ENCODE peak calls at places on chromosomes 13 and 19, in seven cellular contexts. One of them, this sample, is unnamed.

GRCh38 chr13:45833663-45834062 is 17.9 kb downstream of the SIAH3 start:
- DNase-seq in NCI-H1105: no peak
- DNase-seq in NCI-H345: no peak
- DNase-seq in ovary: no peak
- DNase-seq in stimulated activated CD8-positive, alpha-beta memory T cell treated with anti-CD3 and anti-CD28 coated beads, Interleukin-4, amount 100 ng/mL, for 4 hours: no peak
- DNase-seq in NCI-H2081: no peak
- DNase-seq in anterior cingulate cortex: no peak
- DNase-seq in this sample: peak

GRCh38 chr19:23436944-23437343 is 41.7 kb upstream of the ZNF91 start:
- DNase-seq in NCI-H1105: no peak
- DNase-seq in stimulated activated CD8-positive, alpha-beta memory T cell treated with anti-CD3 and anti-CD28 coated beads, Interleukin-4, amount 100 ng/mL, for 4 hours: no peak
- DNase-seq in NCI-H345: no peak
- DNase-seq in NCI-H2081: no peak
- DNase-seq in ovary: no peak
- DNase-seq in anterior cingulate cortex: no peak
- DNase-seq in this sample: no peak

GRCh38 chr19:17391371-17392151 is 2.4 kb downstream of the CCDC194 start:
- DNase-seq in NCI-H1105: no peak
- DNase-seq in anterior cingulate cortex: no peak
- DNase-seq in ovary: no peak
- DNase-seq in NCI-H2081: no peak
- DNase-seq in NCI-H345: no peak
- DNase-seq in stimulated activated CD8-positive, alpha-beta memory T cell treated with anti-CD3 and anti-CD28 coated beads, Interleukin-4, amount 100 ng/mL, for 4 hours: no peak
- DNase-seq in this sample: peak

GRCh38 chr13:51681037-51681678 is 96.9 kb downstream of the WDFY2 start:
- DNase-seq in NCI-H1105: no peak
- DNase-seq in NCI-H2081: no peak
- DNase-seq in ovary: no peak
- DNase-seq in stimulated activated CD8-positive, alpha-beta memory T cell treated with anti-CD3 and anti-CD28 coated beads, Interleukin-4, amount 100 ng/mL, for 4 hours: no peak
- DNase-seq in anterior cingulate cortex: no peak
- DNase-seq in NCI-H345: no peak
- DNase-seq in this sample: no peak

GRCh38 chr13:74067818-74068217 is 66.4 kb downstream of the KLF12 start:
- DNase-seq in NCI-H2081: no peak
- DNase-seq in NCI-H345: no peak
- DNase-seq in stimulated activated CD8-positive, alpha-beta memory T cell treated with anti-CD3 and anti-CD28 coated beads, Interleukin-4, amount 100 ng/mL, for 4 hours: no peak
- DNase-seq in ovary: no peak
- DNase-seq in NCI-H1105: no peak
- DNase-seq in anterior cingulate cortex: no peak
- DNase-seq in this sample: no peak

GRCh38 chr19:3178377-3178972 is at the start of gene S1PR4:
- DNase-seq in anterior cingulate cortex: no peak
- DNase-seq in ovary: no peak
- DNase-seq in NCI-H345: no peak
- DNase-seq in NCI-H1105: no peak
- DNase-seq in stimulated activated CD8-positive, alpha-beta memory T cell treated with anti-CD3 and anti-CD28 coated beads, Interleukin-4, amount 100 ng/mL, for 4 hours: no peak
- DNase-seq in NCI-H2081: no peak
- DNase-seq in this sample: no peak

GRCh38 chr19:32012886-32013635 is 332.3 kb upstream of the ZNF507 start:
- DNase-seq in anterior cingulate cortex: no peak
- DNase-seq in NCI-H1105: no peak
- DNase-seq in stimulated activated CD8-positive, alpha-beta memory T cell treated with anti-CD3 and anti-CD28 coated beads, Interleukin-4, amount 100 ng/mL, for 4 hours: no peak
- DNase-seq in ovary: no peak
- DNase-seq in NCI-H345: no peak
- DNase-seq in NCI-H2081: no peak
- DNase-seq in this sample: no peak

GRCh38 chr19:3692141-3693029 is 7.9 kb downstream of the PIP5K1C start:
- DNase-seq in anterior cingulate cortex: no peak
- DNase-seq in ovary: no peak
- DNase-seq in NCI-H345: no peak
- DNase-seq in stimulated activated CD8-positive, alpha-beta memory T cell treated with anti-CD3 and anti-CD28 coated beads, Interleukin-4, amount 100 ng/mL, for 4 hours: peak
- DNase-seq in NCI-H2081: no peak
- DNase-seq in NCI-H1105: no peak
- DNase-seq in this sample: no peak

GRCh38 chr19:3095375-3096191 is 1.4 kb downstream of the GNA11 start:
- DNase-seq in anterior cingulate cortex: no peak
- DNase-seq in stimulated activated CD8-positive, alpha-beta memory T cell treated with anti-CD3 and anti-CD28 coated beads, Interleukin-4, amount 100 ng/mL, for 4 hours: no peak
- DNase-seq in ovary: no peak
- DNase-seq in NCI-H2081: no peak
- DNase-seq in NCI-H345: no peak
- DNase-seq in NCI-H1105: peak
- DNase-seq in this sample: no peak

GRCh38 chr13:46345400-46345799 is 41.7 kb downstream of the RUBCNL start:
- DNase-seq in anterior cingulate cortex: no peak
- DNase-seq in ovary: no peak
- DNase-seq in NCI-H1105: no peak
- DNase-seq in NCI-H2081: no peak
- DNase-seq in stimulated activated CD8-positive, alpha-beta memory T cell treated with anti-CD3 and anti-CD28 coated beads, Interleukin-4, amount 100 ng/mL, for 4 hours: no peak
- DNase-seq in NCI-H345: no peak
- DNase-seq in this sample: no peak

GRCh38 chr19:1161716-1162115 is 12.4 kb downstream of the SBNO2 start:
- DNase-seq in stimulated activated CD8-positive, alpha-beta memory T cell treated with anti-CD3 and anti-CD28 coated beads, Interleukin-4, amount 100 ng/mL, for 4 hours: no peak
- DNase-seq in anterior cingulate cortex: no peak
- DNase-seq in NCI-H1105: no peak
- DNase-seq in NCI-H345: peak
- DNase-seq in NCI-H2081: no peak
- DNase-seq in ovary: no peak
- DNase-seq in this sample: no peak

GRCh38 chr19:54464624-54465266 is 1.2 kb upstream of the LENG9 start:
- DNase-seq in NCI-H345: peak
- DNase-seq in NCI-H1105: peak
- DNase-seq in anterior cingulate cortex: peak
- DNase-seq in stimulated activated CD8-positive, alpha-beta memory T cell treated with anti-CD3 and anti-CD28 coated beads, Interleukin-4, amount 100 ng/mL, for 4 hours: no peak
- DNase-seq in NCI-H2081: peak
- DNase-seq in ovary: peak
- DNase-seq in this sample: peak

GRCh38 chr13:112583592-112584277 is 4.2 kb downstream of the TUBGCP3 start:
- DNase-seq in ovary: no peak
- DNase-seq in NCI-H345: no peak
- DNase-seq in anterior cingulate cortex: no peak
- DNase-seq in stimulated activated CD8-positive, alpha-beta memory T cell treated with anti-CD3 and anti-CD28 coated beads, Interleukin-4, amount 100 ng/mL, for 4 hours: no peak
- DNase-seq in NCI-H1105: no peak
- DNase-seq in NCI-H2081: no peak
- DNase-seq in this sample: peak

GRCh38 chr19:11581740-11582139 is 4.3 kb upstream of the ACP5 start:
- DNase-seq in NCI-H1105: no peak
- DNase-seq in NCI-H2081: no peak
- DNase-seq in stimulated activated CD8-positive, alpha-beta memory T cell treated with anti-CD3 and anti-CD28 coated beads, Interleukin-4, amount 100 ng/mL, for 4 hours: no peak
- DNase-seq in anterior cingulate cortex: no peak
- DNase-seq in ovary: no peak
- DNase-seq in NCI-H345: no peak
- DNase-seq in this sample: no peak

GRCh38 chr13:51793570-51794273 is 10.2 kb downstream of the DHRS12 start:
- DNase-seq in NCI-H2081: no peak
- DNase-seq in anterior cingulate cortex: no peak
- DNase-seq in ovary: no peak
- DNase-seq in NCI-H1105: no peak
- DNase-seq in stimulated activated CD8-positive, alpha-beta memory T cell treated with anti-CD3 and anti-CD28 coated beads, Interleukin-4, amount 100 ng/mL, for 4 hours: no peak
- DNase-seq in NCI-H345: no peak
- DNase-seq in this sample: no peak

GRCh38 chr19:53521373-53522202 is 16.4 kb upstream of the ZNF331 start:
- DNase-seq in anterior cingulate cortex: no peak
- DNase-seq in ovary: no peak
- DNase-seq in NCI-H2081: no peak
- DNase-seq in stimulated activated CD8-positive, alpha-beta memory T cell treated with anti-CD3 and anti-CD28 coated beads, Interleukin-4, amount 100 ng/mL, for 4 hours: no peak
- DNase-seq in NCI-H1105: no peak
- DNase-seq in NCI-H345: no peak
- DNase-seq in this sample: no peak

GRCh38 chr13:84745051-84745551 is 862.8 kb upstream of the SLITRK1 start:
- DNase-seq in NCI-H2081: no peak
- DNase-seq in ovary: no peak
- DNase-seq in NCI-H345: no peak
- DNase-seq in stimulated activated CD8-positive, alpha-beta memory T cell treated with anti-CD3 and anti-CD28 coated beads, Interleukin-4, amount 100 ng/mL, for 4 hours: no peak
- DNase-seq in NCI-H1105: no peak
- DNase-seq in anterior cingulate cortex: no peak
- DNase-seq in this sample: no peak

GRCh38 chr13:42652642-42653415 is 78.9 kb downstream of the TNFSF11 start:
- DNase-seq in NCI-H345: no peak
- DNase-seq in NCI-H1105: no peak
- DNase-seq in ovary: no peak
- DNase-seq in stimulated activated CD8-positive, alpha-beta memory T cell treated with anti-CD3 and anti-CD28 coated beads, Interleukin-4, amount 100 ng/mL, for 4 hours: no peak
- DNase-seq in anterior cingulate cortex: no peak
- DNase-seq in NCI-H2081: no peak
- DNase-seq in this sample: no peak

GRCh38 chr13:96968027-96968426 is 26.2 kb downstream of the OXGR1 start:
- DNase-seq in stimulated activated CD8-positive, alpha-beta memory T cell treated with anti-CD3 and anti-CD28 coated beads, Interleukin-4, amount 100 ng/mL, for 4 hours: no peak
- DNase-seq in anterior cingulate cortex: no peak
- DNase-seq in NCI-H1105: no peak
- DNase-seq in NCI-H2081: no peak
- DNase-seq in ovary: no peak
- DNase-seq in NCI-H345: no peak
- DNase-seq in this sample: no peak

GRCh38 chr13:110150384-110151091 is 156.4 kb downstream of the COL4A1 start:
- DNase-seq in NCI-H345: peak
- DNase-seq in NCI-H1105: no peak
- DNase-seq in stimulated activated CD8-positive, alpha-beta memory T cell treated with anti-CD3 and anti-CD28 coated beads, Interleukin-4, amount 100 ng/mL, for 4 hours: no peak
- DNase-seq in NCI-H2081: no peak
- DNase-seq in ovary: no peak
- DNase-seq in anterior cingulate cortex: no peak
- DNase-seq in this sample: no peak

GRCh38 chr19:8648240-8648639 is 17.8 kb downstream of the NFILZ start:
- DNase-seq in anterior cingulate cortex: no peak
- DNase-seq in stimulated activated CD8-positive, alpha-beta memory T cell treated with anti-CD3 and anti-CD28 coated beads, Interleukin-4, amount 100 ng/mL, for 4 hours: no peak
- DNase-seq in NCI-H1105: no peak
- DNase-seq in ovary: no peak
- DNase-seq in NCI-H345: no peak
- DNase-seq in NCI-H2081: no peak
- DNase-seq in this sample: no peak

GRCh38 chr19:13164370-13165090 is 14.3 kb downstream of the IER2 start:
- DNase-seq in stimulated activated CD8-positive, alpha-beta memory T cell treated with anti-CD3 and anti-CD28 coated beads, Interleukin-4, amount 100 ng/mL, for 4 hours: no peak
- DNase-seq in NCI-H2081: peak
- DNase-seq in NCI-H1105: no peak
- DNase-seq in ovary: peak
- DNase-seq in anterior cingulate cortex: no peak
- DNase-seq in NCI-H345: no peak
- DNase-seq in this sample: peak

GRCh38 chr19:45115809-45116615 is 23.0 kb downstream of the PPP1R37 start:
- DNase-seq in NCI-H345: no peak
- DNase-seq in stimulated activated CD8-positive, alpha-beta memory T cell treated with anti-CD3 and anti-CD28 coated beads, Interleukin-4, amount 100 ng/mL, for 4 hours: no peak
- DNase-seq in ovary: no peak
- DNase-seq in NCI-H2081: no peak
- DNase-seq in NCI-H1105: no peak
- DNase-seq in anterior cingulate cortex: no peak
- DNase-seq in this sample: no peak

GRCh38 chr19:29664753-29665214 is 477 bp upstream of the PLEKHF1 start:
- DNase-seq in NCI-H345: no peak
- DNase-seq in NCI-H1105: no peak
- DNase-seq in anterior cingulate cortex: no peak
- DNase-seq in ovary: no peak
- DNase-seq in NCI-H2081: no peak
- DNase-seq in stimulated activated CD8-positive, alpha-beta memory T cell treated with anti-CD3 and anti-CD28 coated beads, Interleukin-4, amount 100 ng/mL, for 4 hours: no peak
- DNase-seq in this sample: no peak

GRCh38 chr13:52599037-52599852 is 43.0 kb upstream of the HNRNPA1L2 start:
- DNase-seq in ovary: no peak
- DNase-seq in stimulated activated CD8-positive, alpha-beta memory T cell treated with anti-CD3 and anti-CD28 coated beads, Interleukin-4, amount 100 ng/mL, for 4 hours: no peak
- DNase-seq in NCI-H345: peak
- DNase-seq in anterior cingulate cortex: no peak
- DNase-seq in NCI-H1105: no peak
- DNase-seq in NCI-H2081: no peak
- DNase-seq in this sample: no peak

GRCh38 chr13:28503182-28503980 is 8.5 kb upstream of the FLT1 start:
- DNase-seq in NCI-H2081: no peak
- DNase-seq in ovary: no peak
- DNase-seq in NCI-H1105: no peak
- DNase-seq in NCI-H345: no peak
- DNase-seq in anterior cingulate cortex: no peak
- DNase-seq in stimulated activated CD8-positive, alpha-beta memory T cell treated with anti-CD3 and anti-CD28 coated beads, Interleukin-4, amount 100 ng/mL, for 4 hours: no peak
- DNase-seq in this sample: no peak

GRCh38 chr13:20812890-20813289 is 39.1 kb upstream of the EEF1AKMT1 start:
- DNase-seq in ovary: no peak
- DNase-seq in anterior cingulate cortex: no peak
- DNase-seq in NCI-H345: no peak
- DNase-seq in NCI-H1105: no peak
- DNase-seq in NCI-H2081: no peak
- DNase-seq in stimulated activated CD8-positive, alpha-beta memory T cell treated with anti-CD3 and anti-CD28 coated beads, Interleukin-4, amount 100 ng/mL, for 4 hours: no peak
- DNase-seq in this sample: no peak

GRCh38 chr19:58395220-58395978 is at the start of gene RNF225:
- DNase-seq in anterior cingulate cortex: no peak
- DNase-seq in NCI-H345: peak
- DNase-seq in NCI-H1105: no peak
- DNase-seq in stimulated activated CD8-positive, alpha-beta memory T cell treated with anti-CD3 and anti-CD28 coated beads, Interleukin-4, amount 100 ng/mL, for 4 hours: no peak
- DNase-seq in ovary: no peak
- DNase-seq in NCI-H2081: no peak
- DNase-seq in this sample: no peak

GRCh38 chr13:98447881-98448641 is 128.8 kb downstream of the STK24 start:
- DNase-seq in stimulated activated CD8-positive, alpha-beta memory T cell treated with anti-CD3 and anti-CD28 coated beads, Interleukin-4, amount 100 ng/mL, for 4 hours: no peak
- DNase-seq in NCI-H2081: no peak
- DNase-seq in NCI-H345: peak
- DNase-seq in anterior cingulate cortex: no peak
- DNase-seq in ovary: no peak
- DNase-seq in NCI-H1105: no peak
- DNase-seq in this sample: peak

GRCh38 chr13:21579754-21580316 is 24.1 kb downstream of the MICU2 start:
- DNase-seq in anterior cingulate cortex: no peak
- DNase-seq in NCI-H345: no peak
- DNase-seq in NCI-H2081: no peak
- DNase-seq in NCI-H1105: no peak
- DNase-seq in stimulated activated CD8-positive, alpha-beta memory T cell treated with anti-CD3 and anti-CD28 coated beads, Interleukin-4, amount 100 ng/mL, for 4 hours: no peak
- DNase-seq in ovary: no peak
- DNase-seq in this sample: no peak

GRCh38 chr19:30307191-30307974 is 64.8 kb upstream of the ZNF536 start:
- DNase-seq in NCI-H1105: peak
- DNase-seq in NCI-H345: no peak
- DNase-seq in ovary: no peak
- DNase-seq in NCI-H2081: no peak
- DNase-seq in stimulated activated CD8-positive, alpha-beta memory T cell treated with anti-CD3 and anti-CD28 coated beads, Interleukin-4, amount 100 ng/mL, for 4 hours: no peak
- DNase-seq in anterior cingulate cortex: no peak
- DNase-seq in this sample: no peak

This sample was measured in substantia nigra.